ENCODE peak calls at places on chromosomes 5 and 9, in ten cellular contexts. Y, G, W, B, K, Z, D, X, F and J are unnamed samples.

GRCh38 chr5:33048315-33048714 is 337.2 kb downstream of the NPR3 start:
- DNase-seq in Y (no peak), G (no peak), W (no peak), B (no peak), K (no peak), Z (no peak), D (no peak), X (no peak), F (no peak), J (no peak)

GRCh38 chr5:137507150-137507549 is 8.0 kb upstream of the SPOCK1 start:
- DNase-seq in Y (no peak), G (no peak), W (peak; percentile 57), B (no peak), K (no peak), Z (no peak), D (no peak), X (no peak), F (no peak), J (no peak)

GRCh38 chr5:132746592-132747063 is 598 bp upstream of the CCNI2 start:
- DNase-seq in Y (no peak), G (peak; percentile 35), W (no peak), B (no peak), K (no peak), Z (peak; percentile 46), D (no peak), X (no peak), F (peak; percentile 52), J (peak; percentile 37)

GRCh38 chr5:170641589-170642031 is 137.8 kb downstream of the KCNIP1 start:
- DNase-seq in Y (no peak), G (no peak), W (no peak), B (no peak), K (no peak), Z (no peak), D (no peak), X (no peak), F (no peak), J (no peak)

GRCh38 chr5:148846930-148847329 is 20.5 kb downstream of the ADRB2 start:
- DNase-seq in Y (no peak), G (no peak), W (no peak), B (no peak), K (no peak), Z (no peak), D (no peak), X (no peak), F (no peak), J (no peak)

GRCh38 chr9:29332789-29333188 is 1759.5 kb upstream of the C9orf72 start:
- DNase-seq in Y (no peak), G (peak; percentile 18), W (peak; percentile 3), B (no peak), K (no peak), Z (no peak), D (no peak), X (peak; percentile 80), F (no peak), J (no peak)

GRCh38 chr5:143021595-143021994 is 251.4 kb downstream of the ARHGAP26 start:
- DNase-seq in Y (no peak), G (no peak), W (no peak), B (no peak), K (no peak), Z (no peak), D (no peak), X (no peak), F (no peak), J (no peak)

GRCh38 chr9:134423166-134423565 is 96.9 kb downstream of the RXRA start:
- DNase-seq in Y (no peak), G (no peak), W (no peak), B (no peak), K (no peak), Z (no peak), D (no peak), X (no peak), F (no peak), J (no peak)

GRCh38 chr5:61941637-61942036 is 364.4 kb upstream of the KIF2A start:
- DNase-seq in Y (no peak), G (no peak), W (peak; percentile 11), B (no peak), K (no peak), Z (no peak), D (no peak), X (no peak), F (no peak), J (no peak)

GRCh38 chr5:170508660-170509322 is 5.0 kb downstream of the KCNIP1 start:
- DNase-seq in Y (no peak), G (no peak), W (no peak), B (no peak), K (no peak), Z (no peak), D (no peak), X (no peak), F (no peak), J (no peak)

GRCh38 chr5:42059778-42060464 is 134.8 kb downstream of the FBXO4 start:
- DNase-seq in Y (no peak), G (no peak), W (no peak), B (no peak), K (no peak), Z (no peak), D (no peak), X (no peak), F (no peak), J (no peak)

GRCh38 chr5:86465052-86465838 is 152.5 kb upstream of the COX7C start:
- DNase-seq in Y (no peak), G (no peak), W (no peak), B (no peak), K (no peak), Z (no peak), D (no peak), X (no peak), F (no peak), J (no peak)

GRCh38 chr5:142065273-142065672 is 43.3 kb upstream of the NDFIP1 start:
- DNase-seq in Y (peak; percentile 39), G (no peak), W (no peak), B (no peak), K (no peak), Z (no peak), D (no peak), X (peak; percentile 52), F (no peak), J (no peak)

GRCh38 chr5:7395432-7396168 is at the start of gene ADCY2:
- DNase-seq in Y (no peak), G (no peak), W (peak; percentile 11), B (no peak), K (no peak), Z (no peak), D (no peak), X (no peak), F (no peak), J (no peak)

GRCh38 chr9:93080406-93080805 is 15.6 kb upstream of the CARD19 start:
- DNase-seq in Y (no peak), G (no peak), W (no peak), B (no peak), K (peak; percentile 32), Z (no peak), D (peak; percentile 7), X (no peak), F (no peak), J (no peak)

GRCh38 chr5:37197340-37198050 is 51.7 kb downstream of the CPLANE1 start:
- DNase-seq in Y (no peak), G (no peak), W (peak; percentile 6), B (no peak), K (no peak), Z (no peak), D (no peak), X (peak; percentile 22), F (no peak), J (no peak)

GRCh38 chr9:74748966-74749365 is 138.8 kb downstream of the TRPM6 start:
- DNase-seq in Y (no peak), G (no peak), W (no peak), B (no peak), K (no peak), Z (no peak), D (no peak), X (no peak), F (no peak), J (no peak)

GRCh38 chr9:79263666-79264460 is 307.9 kb upstream of the TLE4 start:
- DNase-seq in Y (no peak), G (no peak), W (peak; percentile 60), B (peak; percentile 63), K (no peak), Z (no peak), D (no peak), X (no peak), F (no peak), J (no peak)

GRCh38 chr9:97954550-97954989 is 16.6 kb upstream of the HEMGN start:
- DNase-seq in Y (peak; percentile 5), G (peak; percentile 19), W (peak; percentile 13), B (peak; percentile 70), K (no peak), Z (no peak), D (no peak), X (peak; percentile 26), F (peak; percentile 36), J (peak; percentile 18)

GRCh38 chr5:173714551-173715428 is 98.3 kb upstream of the BOD1 start:
- DNase-seq in Y (no peak), G (no peak), W (peak; percentile 72), B (no peak), K (no peak), Z (no peak), D (no peak), X (peak; percentile 71), F (no peak), J (no peak)

GRCh38 chr5:6731465-6732237 is 18.4 kb downstream of the TENT4A start:
- DNase-seq in Y (no peak), G (no peak), W (no peak), B (no peak), K (no peak), Z (no peak), D (no peak), X (peak; percentile 48), F (no peak), J (no peak)

GRCh38 chr9:117454711-117455110 is 39.9 kb upstream of the ASTN2 start:
- DNase-seq in Y (no peak), G (no peak), W (no peak), B (no peak), K (no peak), Z (no peak), D (no peak), X (no peak), F (no peak), J (no peak)

GRCh38 chr5:177496111-177497010 is 1.0 kb downstream of the PDLIM7 start:
- DNase-seq in Y (peak; percentile 66), G (peak; percentile 65), W (peak; percentile 92), B (peak; percentile 28), K (peak; percentile 81), Z (peak; percentile 90), D (peak; percentile 89), X (peak; percentile 92), F (no peak), J (no peak)

GRCh38 chr9:87592554-87593394 is 95.1 kb downstream of the DAPK1 start:
- DNase-seq in Y (no peak), G (peak; percentile 28), W (peak; percentile 63), B (peak; percentile 9), K (peak; percentile 62), Z (peak; percentile 68), D (peak; percentile 73), X (peak; percentile 75), F (no peak), J (no peak)

GRCh38 chr5:160438316-160439204 is 16.9 kb downstream of the PTTG1 start:
- DNase-seq in Y (peak; percentile 38), G (no peak), W (peak; percentile 76), B (peak; percentile 60), K (no peak), Z (no peak), D (no peak), X (peak; percentile 80), F (peak; percentile 34), J (peak; percentile 33)

GRCh38 chr9:74803366-74804017 is 84.2 kb downstream of the TRPM6 start:
- DNase-seq in Y (no peak), G (peak; percentile 54), W (no peak), B (no peak), K (no peak), Z (no peak), D (no peak), X (no peak), F (no peak), J (no peak)

GRCh38 chr5:147685991-147686390 is 96.5 kb downstream of the JAKMIP2 start:
- DNase-seq in Y (no peak), G (peak; percentile 14), W (no peak), B (no peak), K (no peak), Z (no peak), D (no peak), X (no peak), F (no peak), J (no peak)

GRCh38 chr9:7690007-7690406 is 109.6 kb downstream of the DMAC1 start:
- DNase-seq in Y (no peak), G (no peak), W (no peak), B (no peak), K (no peak), Z (no peak), D (no peak), X (no peak), F (no peak), J (no peak)